ENCODE peak calls at places on chromosomes 12 and 14, in four cellular contexts. N is heart left ventricle, X is thoracic aorta, K is cardiac muscle cell. O is an unnamed sample. For H3K36me3, the result is how much of the 10 kb centered on the place peaks cover.

GRCh38 chr12:117583677-117584076 is 222.3 kb upstream of the NOS1 start:
- DNase-seq in N (no peak), X (no peak), K (no peak), O (no peak)

GRCh38 chr12:18551703-18552102 is 186.1 kb downstream of the PLCZ1 start:
- DNase-seq in X (no peak), K (no peak), N (no peak), O (no peak)

GRCh38 chr14:100982764-100983163 is 79.2 kb upstream of the RTL1 start:
- DNase-seq in K (no peak), N (no peak), X (no peak), O (no peak)

GRCh38 chr14:82604819-82605218 is 1071.2 kb upstream of the SEL1L start:
- DNase-seq in N (no peak), K (no peak), X (no peak), O (no peak)

GRCh38 chr14:99230271-99231141 is 41.5 kb downstream of the BCL11B start:
- DNase-seq in X (no peak), N (no peak), K (no peak), O (no peak)

GRCh38 chr12:62808166-62808879 is 126.6 kb downstream of the PPM1H start:
- DNase-seq in X (no peak), N (no peak), K (no peak), O (no peak)

GRCh38 chr12:108611884-108612415 is 14.1 kb upstream of the TMEM119 start:
- DNase-seq in K (peak), N (no peak), X (no peak), O (no peak)

GRCh38 chr12:44053550-44054243 is 217.8 kb downstream of the TMEM117 start:
- DNase-seq in N (peak), K (peak), X (peak), O (no peak)

GRCh38 chr14:77177623-77178185 is 3.9 kb upstream of the TMEM63C start:
- DNase-seq in N (no peak), X (no peak), K (no peak), O (no peak)

GRCh38 chr12:19388131-19388549 is 51.2 kb upstream of the AEBP2 start:
- DNase-seq in X (no peak), K (peak), N (no peak), O (no peak)

GRCh38 chr14:77270361-77271112 is 469 bp downstream of the NGB start:
- DNase-seq in K (no peak), N (no peak), X (no peak), O (no peak)

GRCh38 chr14:83483063-83483462 is 1949.4 kb upstream of the SEL1L start:
- DNase-seq in N (no peak), X (no peak), K (peak), O (no peak)

GRCh38 chr12:120116443-120116791 is at the start of gene RAB35:
- DNase-seq in K (no peak), X (no peak), N (no peak), O (no peak)

GRCh38 chr12:15164997-15165659 is 56.1 kb downstream of the RERG start:
- DNase-seq in K (peak), N (no peak), X (no peak), O (no peak)

GRCh38 chr12:113310489-113310888 is 24.4 kb downstream of the SLC8B1 start:
- DNase-seq in N (no peak), X (no peak), K (no peak), O (no peak)

GRCh38 chr12:47360771-47361388 is 281.1 kb upstream of the AMIGO2 start:
- DNase-seq in X (no peak), K (peak), N (no peak), O (no peak)

GRCh38 chr12:1859643-1860042 is 39.3 kb downstream of the LRTM2 start:
- DNase-seq in X (no peak), N (no peak), K (no peak), O (no peak)

GRCh38 chr14:63343878-63344277 is 25.1 kb upstream of the GPHB5 start:
- DNase-seq in N (no peak), X (no peak), K (peak), O (no peak)

GRCh38 chr12:40444174-40444573 is 219.4 kb downstream of the LRRK2 start:
- DNase-seq in N (no peak), K (no peak), X (no peak), O (no peak)

GRCh38 chr12:24069532-24070395 is 120.3 kb upstream of the SOX5 start:
- DNase-seq in X (no peak), N (no peak), K (peak), O (peak)

GRCh38 chr12:89492883-89493282 is 31.7 kb downstream of the GALNT4 start:
- DNase-seq in N (no peak), X (no peak), K (no peak), O (no peak)

GRCh38 chr14:31774567-31774966 is 213.4 kb downstream of the NUBPL start:
- DNase-seq in X (no peak), N (no peak), K (no peak), O (no peak)
- TF ChIP-seq CTCF in X (no peak), N (no peak), K (no peak), O (no peak)

DNA sequence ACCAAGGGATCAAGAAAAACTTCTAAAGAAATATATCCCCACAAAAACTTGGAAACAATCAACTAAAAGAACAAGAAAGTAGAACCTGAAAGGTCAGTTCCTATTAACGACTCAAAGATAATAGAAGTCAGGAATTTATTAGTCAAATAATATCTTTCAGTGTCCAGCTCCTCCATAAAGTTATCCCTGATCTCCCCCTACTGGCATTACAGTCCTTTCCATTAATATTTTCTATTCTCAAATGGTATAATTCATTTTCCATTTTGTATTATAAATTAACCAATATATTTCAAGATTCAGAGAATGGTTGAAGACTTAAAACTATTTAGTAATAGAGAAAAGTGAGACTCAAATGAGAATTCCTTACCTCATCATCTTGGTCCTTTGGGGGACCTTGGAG is 11.6 kb upstream of the SUPT16H start:
- DNase-seq in K (no peak), X (no peak), N (no peak), O (no peak)
- H3K36me3 ChIP-seq in K (half or more), X (half or more), N (half or more), O (under half)

GRCh38 chr12:60494249-60494648 is 898.4 kb downstream of the SLC16A7 start:
- DNase-seq in N (no peak), K (peak), X (no peak), O (no peak)
- TF ChIP-seq CTCF in N (peak), K (peak), X (peak), O (no peak)

GRCh38 chr12:49651855-49652254 is 28.5 kb downstream of the PRPF40B start:
- DNase-seq in N (no peak), K (no peak), X (no peak), O (no peak)

GRCh38 chr12:49649892-49650291 is 26.5 kb downstream of the PRPF40B start:
- DNase-seq in K (no peak), N (no peak), X (no peak), O (no peak)

GRCh38 chr12:49649445-49649844 is 26.1 kb downstream of the PRPF40B start:
- DNase-seq in X (no peak), K (no peak), N (no peak), O (no peak)

GRCh38 chr12:49655595-49656236 is 32.4 kb downstream of the PRPF40B start:
- DNase-seq in N (peak), K (no peak), X (no peak), O (no peak)

GRCh38 chr12:49652921-49653520 is 29.7 kb downstream of the PRPF40B start:
- DNase-seq in N (no peak), K (no peak), X (no peak), O (no peak)
- H3K36me3 ChIP-seq in N (under half), K (under half), X (under half), O (under half)

DNA sequence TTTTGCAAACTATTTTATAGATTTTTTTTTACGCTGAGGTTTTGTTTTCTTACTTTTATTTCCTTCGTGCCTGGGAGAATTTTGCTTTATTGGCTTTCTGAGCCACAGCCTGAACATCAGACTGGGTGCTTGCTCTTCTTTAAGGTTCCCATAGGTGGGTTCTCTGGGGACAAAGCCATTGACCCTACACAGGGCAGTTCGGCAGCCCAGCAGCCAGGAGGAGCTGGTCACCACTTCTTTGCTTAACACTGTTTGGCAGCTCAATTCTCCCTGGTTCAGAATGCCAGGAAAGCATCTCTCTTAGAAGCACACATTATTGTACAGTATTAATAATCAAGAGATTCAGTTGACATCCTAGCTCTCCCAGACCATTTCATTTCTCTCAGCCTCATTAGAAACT is 140.8 kb upstream of the NEDD1 start:
- DNase-seq in K (no peak), X (no peak), N (no peak), O (no peak)
- TF ChIP-seq CTCF in K (peak), X (no peak), N (no peak), O (no peak)

DNA sequence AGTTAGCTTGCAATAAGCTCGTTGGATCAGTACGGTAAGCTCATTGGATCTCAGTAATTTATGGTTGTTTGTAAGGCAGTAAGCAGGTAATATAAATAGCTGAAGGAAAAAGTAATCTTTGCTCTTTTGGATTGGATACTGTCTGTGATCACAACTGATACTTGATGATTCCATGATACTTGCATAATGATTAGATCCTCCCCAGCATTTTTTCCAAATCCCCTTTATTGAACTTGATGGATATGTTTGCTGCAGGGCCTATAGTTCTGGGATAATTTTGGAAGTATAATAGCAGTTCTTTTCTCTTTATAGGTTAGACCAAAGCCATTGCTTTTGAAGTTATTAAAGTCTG is 5.2 kb downstream of the MDM2 start:
- DNase-seq in K (no peak), X (no peak), N (no peak), O (no peak)
- H3K36me3 ChIP-seq in K (half or more), X (under half), N (under half), O (under half)

GRCh38 chr14:71237556-71237955 is 330.3 kb downstream of the PCNX1 start:
- DNase-seq in X (no peak), K (no peak), N (no peak), O (no peak)
- TF ChIP-seq CTCF in X (no peak), K (no peak), N (no peak), O (no peak)

GRCh38 chr14:23517650-23518329 is 33.8 kb downstream of the ZFHX2 start:
- DNase-seq in X (no peak), K (no peak), N (no peak), O (no peak)
- H3K36me3 ChIP-seq in X (under half), K (under half), N (under half), O (under half)

GRCh38 chr14:30389134-30389900 is 169.6 kb upstream of the G2E3 start:
- DNase-seq in X (peak), N (peak), K (peak), O (no peak)

GRCh38 chr14:30389901-30390394 is 169.0 kb upstream of the G2E3 start:
- DNase-seq in K (no peak), X (no peak), N (no peak), O (no peak)

GRCh38 chr14:30395065-30395464 is 163.9 kb upstream of the G2E3 start:
- DNase-seq in N (no peak), K (no peak), X (no peak), O (no peak)
- TF ChIP-seq CTCF in N (no peak), K (no peak), X (no peak), O (no peak)